ENCODE peak calls at places on chromosomes 6 and 20, in seven cellular contexts. I, N, Y, W, B, M and P are unnamed samples.

GRCh38 chr6:166257911-166258318 is 50.3 kb downstream of the PRR18 start:
- DNase-seq in I (no peak), M (no peak), Y (no peak), W (no peak), B (no peak), N (no peak), P (no peak)

GRCh38 chr6:158416841-158417759 is 104.8 kb downstream of the TULP4 start:
- DNase-seq in W (no peak), Y (no peak), B (no peak), M (no peak), I (peak), N (no peak), P (no peak)

GRCh38 chr6:26216886-26217713 is 129.9 kb downstream of the HFE start:
- DNase-seq in B (peak), N (peak), I (no peak), M (peak), Y (peak), W (peak), P (no peak)

GRCh38 chr6:25962368-25963127 is at the start of gene TRIM38:
- DNase-seq in M (no peak), N (peak), W (peak), B (no peak), I (peak), Y (peak), P (peak)

GRCh38 chr6:28953039-28953872 is 29.5 kb upstream of the TRIM27 start:
- DNase-seq in N (peak), W (no peak), B (peak), I (no peak), Y (peak), M (no peak), P (no peak)

GRCh38 chr20:33783256-33783655 is 27.9 kb upstream of the CHMP4B start:
- DNase-seq in I (no peak), B (no peak), N (no peak), Y (no peak), M (no peak), W (no peak), P (no peak)

GRCh38 chr6:82415820-82416219 is 52.2 kb downstream of the TPBG start:
- DNase-seq in B (no peak), Y (no peak), N (no peak), I (no peak), M (no peak), W (peak), P (no peak)

GRCh38 chr20:5996765-5997164 is 46.3 kb downstream of the MCM8 start:
- DNase-seq in Y (no peak), M (no peak), W (no peak), B (no peak), I (no peak), N (no peak), P (no peak)

GRCh38 chr6:54846243-54846856 is at the start of gene FAM83B:
- DNase-seq in W (peak), M (peak), Y (peak), I (peak), B (peak), N (no peak), P (peak)

GRCh38 chr6:11756726-11757125 is 21.9 kb downstream of the ADTRP start:
- DNase-seq in N (no peak), B (no peak), Y (no peak), I (no peak), M (no peak), W (no peak), P (no peak)

GRCh38 chr6:11758878-11759277 is 19.7 kb downstream of the ADTRP start:
- DNase-seq in N (no peak), W (no peak), I (no peak), B (no peak), M (no peak), Y (no peak), P (no peak)

GRCh38 chr6:11761744-11762620 is 16.6 kb downstream of the ADTRP start:
- DNase-seq in Y (no peak), M (peak), N (no peak), B (no peak), I (no peak), W (no peak), P (no peak)

GRCh38 chr6:11762782-11763459 is 15.7 kb downstream of the ADTRP start:
- DNase-seq in N (no peak), Y (no peak), W (no peak), M (no peak), I (no peak), B (no peak), P (no peak)

GRCh38 chr6:11759995-11760394 is 18.6 kb downstream of the ADTRP start:
- DNase-seq in W (no peak), B (no peak), M (no peak), Y (no peak), I (no peak), N (no peak), P (no peak)
- H3K27ac ChIP-seq in W (no peak), B (no peak), M (no peak), Y (no peak), I (no peak), N (no peak), P (no peak)

GRCh38 chr6:144150673-144151009 is 324 bp downstream of the STX11 start:
- DNase-seq in B (no peak), N (no peak), Y (peak), M (no peak), W (no peak), I (no peak), P (no peak)

GRCh38 chr6:144151010-144151727 is 852 bp downstream of the STX11 start:
- DNase-seq in N (no peak), Y (peak), I (no peak), B (no peak), W (no peak), M (no peak), P (no peak)

GRCh38 chr6:144153971-144154370 is 3.7 kb downstream of the STX11 start:
- DNase-seq in M (no peak), B (no peak), Y (no peak), I (no peak), W (no peak), N (no peak), P (no peak)

GRCh38 chr6:144153260-144153659 is 2.9 kb downstream of the STX11 start:
- DNase-seq in N (no peak), B (no peak), W (no peak), I (no peak), Y (no peak), M (no peak), P (no peak)

DNA sequence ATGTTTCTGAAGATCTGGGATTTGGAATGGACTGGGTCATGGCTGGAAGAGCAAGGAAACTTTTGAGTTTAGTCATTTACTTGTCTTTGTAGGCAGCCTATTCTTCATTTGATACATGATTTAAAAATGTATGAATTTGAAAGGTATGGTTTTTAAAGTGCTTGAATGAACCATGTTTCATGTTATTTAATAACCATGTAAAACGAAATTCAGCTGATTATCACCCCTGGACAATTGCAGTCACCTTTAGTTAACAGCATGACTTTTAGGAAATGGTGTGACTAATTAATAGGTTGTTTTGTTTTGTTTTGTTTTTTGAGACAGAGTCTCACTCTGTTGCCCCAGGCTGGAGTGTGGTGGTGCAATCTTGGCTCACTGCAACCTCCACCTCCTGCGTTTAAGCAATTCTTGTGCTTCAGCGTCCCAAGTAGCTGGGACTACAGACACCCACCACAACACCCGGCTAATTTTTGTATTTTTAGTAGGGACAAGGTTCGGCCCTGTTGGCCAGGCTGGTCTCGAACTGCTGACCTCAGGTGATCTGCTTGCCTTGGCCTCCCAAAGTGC is 2.1 kb downstream of the STX11 start:
- DNase-seq in M (no peak), W (no peak), Y (no peak), I (no peak), N (no peak), B (no peak), P (no peak)
- H3K27ac ChIP-seq in M (no peak), W (no peak), Y (no peak), I (no peak), N (no peak), B (no peak), P (no peak)

GRCh38 chr20:49280463-49281058 is 2.7 kb upstream of the ZNFX1 start:
- DNase-seq in B (no peak), M (no peak), Y (no peak), W (no peak), I (no peak), N (no peak), P (no peak)

GRCh38 chr20:49281059-49281912 is 3.4 kb upstream of the ZNFX1 start:
- DNase-seq in W (peak), B (no peak), M (no peak), I (no peak), N (no peak), Y (peak), P (peak)

GRCh38 chr20:49278817-49279676 is 1.2 kb upstream of the ZNFX1 start:
- DNase-seq in B (no peak), I (no peak), M (no peak), W (no peak), N (peak), Y (peak), P (no peak)

GRCh38 chr20:49278036-49278816 is at the start of gene ZNFX1:
- DNase-seq in W (peak), I (peak), N (peak), Y (peak), M (peak), B (peak), P (peak)

DNA sequence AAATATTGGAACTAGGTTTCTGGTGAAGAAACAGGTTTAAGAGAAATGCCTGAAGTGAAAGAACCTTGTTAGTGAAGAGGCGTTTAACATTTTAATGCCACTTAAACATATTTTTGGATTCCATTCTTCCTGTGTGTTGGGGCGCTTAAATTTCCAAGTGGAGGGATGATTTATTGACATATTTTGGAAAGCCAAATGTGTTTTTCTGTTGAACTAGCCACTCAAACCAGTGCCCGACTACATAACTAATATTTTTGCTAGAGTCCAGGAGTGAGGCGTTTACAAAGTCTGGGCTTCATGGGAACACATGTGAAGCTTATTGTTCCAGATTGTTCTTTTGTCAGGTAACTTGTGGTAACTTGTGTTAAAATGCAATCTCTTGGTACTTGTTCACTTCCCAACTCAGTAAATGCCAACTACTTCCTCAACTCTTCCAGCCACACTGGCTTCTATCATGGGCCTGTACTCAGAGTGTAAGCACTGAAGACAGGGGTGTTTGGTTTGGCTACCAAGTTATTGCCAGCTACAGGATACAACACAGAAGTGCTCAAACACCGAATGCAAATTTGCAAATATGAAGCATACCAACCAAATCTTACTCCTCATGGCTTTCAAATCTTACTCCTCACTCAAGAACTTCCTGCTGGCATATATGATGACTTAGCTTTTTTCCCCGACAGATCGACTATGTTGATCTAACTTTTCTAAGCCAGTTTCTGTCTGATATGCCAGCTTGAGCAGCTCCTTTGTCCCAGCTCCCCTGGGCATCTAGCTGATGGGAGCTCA is 2.0 kb upstream of the ZNFX1 start:
- DNase-seq in M (no peak), B (no peak), I (no peak), W (no peak), Y (no peak), N (no peak), P (no peak)
- H3K27ac ChIP-seq in M (peak), B (peak), I (peak), W (peak), Y (peak), N (peak), P (peak)

DNA sequence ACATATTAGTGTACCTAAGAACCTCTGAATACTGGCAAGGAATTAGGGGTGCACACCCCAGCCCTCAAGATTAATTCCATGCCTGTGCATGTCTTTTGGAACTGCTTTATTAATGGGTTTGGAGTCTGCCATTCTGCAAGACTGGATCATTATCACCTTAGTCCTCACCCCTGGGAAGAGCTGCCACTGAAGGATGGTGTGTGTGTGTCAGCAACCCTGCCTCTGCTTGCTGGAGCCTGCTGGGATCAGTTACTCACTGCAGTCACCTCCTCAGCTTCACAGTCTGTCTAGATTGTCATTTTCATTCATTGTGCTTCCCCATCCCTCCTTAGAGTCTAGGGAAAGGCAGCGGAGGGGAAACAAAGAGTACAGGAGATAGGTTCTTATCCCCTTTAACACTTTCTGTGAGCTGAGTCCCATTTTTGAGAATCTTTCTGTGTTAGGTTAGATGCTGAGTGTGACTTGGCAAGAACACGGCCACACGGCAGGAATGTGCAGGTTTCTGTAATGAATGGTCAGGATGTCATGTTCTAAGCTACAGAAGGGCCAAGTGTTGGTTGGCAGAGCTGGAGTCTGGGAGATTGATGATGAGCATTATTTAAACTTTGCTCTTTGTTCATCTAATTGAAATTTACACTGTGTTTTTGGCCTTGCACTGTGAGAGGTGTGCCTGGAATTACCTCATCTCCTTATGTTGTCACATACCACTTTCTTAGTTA is 21.1 kb downstream of the GHRH start:
- DNase-seq in N (no peak), M (no peak), Y (no peak), B (no peak), W (no peak), I (peak), P (no peak)
- H3K27ac ChIP-seq in N (no peak), M (no peak), Y (peak), B (no peak), W (no peak), I (no peak), P (no peak)

DNA sequence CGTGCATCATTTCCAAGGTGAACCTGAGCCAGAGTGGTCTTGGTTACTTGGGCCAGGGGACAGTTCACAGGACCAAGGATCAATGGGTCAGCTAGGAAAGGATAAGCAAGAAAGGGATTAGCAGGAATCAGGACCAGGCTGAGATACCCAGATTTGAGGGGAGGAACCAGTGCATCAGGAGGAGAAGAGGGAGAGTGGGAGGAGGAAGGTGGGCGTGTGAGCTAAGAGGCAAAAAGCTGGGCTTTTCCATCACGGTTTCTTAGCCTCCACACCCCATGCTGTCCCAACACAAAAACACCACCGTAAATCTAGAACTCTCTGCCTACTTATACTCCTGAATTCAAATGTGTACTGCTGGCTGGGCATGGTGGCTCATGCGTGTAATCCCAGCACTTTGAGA is 27.5 kb downstream of the EYA4 start:
- DNase-seq in M (no peak), B (no peak), N (no peak), W (no peak), I (no peak), Y (no peak), P (no peak)
- H3K27ac ChIP-seq in M (no peak), B (no peak), N (no peak), W (no peak), I (no peak), Y (no peak), P (no peak)

GRCh38 chr6:111870751-111871064 is 2.5 kb downstream of the FYN start:
- DNase-seq in W (no peak), N (no peak), Y (no peak), I (no peak), B (no peak), M (no peak), P (no peak)
- H3K27ac ChIP-seq in W (no peak), N (no peak), Y (no peak), I (no peak), B (no peak), M (peak), P (no peak)